ENCODE peak calls at places on chromosomes 5 and 9, in seven cellular contexts. One of them, this sample, is unnamed.
A peak's percentile ranks its signal among the peaks of the same experiment; 100 is the strongest.

GRCh38 chr5:159965031-159965837 is 43.7 kb upstream of the TTC1 start:
- DNase-seq in cardiac fibroblast: peak; percentile 71
- DNase-seq in uterus: peak; percentile 63
- DNase-seq in IMR-90: peak; percentile 57
- DNase-seq in colonic mucosa: peak; percentile 54
- DNase-seq in activated CD8-positive, alpha-beta T cell treated with anti-CD3 and anti-CD28 coated beads for 36 hours: peak; percentile 42
- DNase-seq in body of pancreas: peak; percentile 29
- DNase-seq in this sample: peak; percentile 47

GRCh38 chr9:6426117-6426516 is 13.1 kb downstream of the UHRF2 start:
- DNase-seq in cardiac fibroblast: peak; percentile 52
- DNase-seq in uterus: no peak
- DNase-seq in IMR-90: peak; percentile 49
- DNase-seq in colonic mucosa: no peak
- DNase-seq in activated CD8-positive, alpha-beta T cell treated with anti-CD3 and anti-CD28 coated beads for 36 hours: no peak
- DNase-seq in body of pancreas: no peak
- DNase-seq in this sample: no peak

GRCh38 chr9:134846699-134847098 is 33.9 kb upstream of the FCN2 start:
- DNase-seq in cardiac fibroblast: no peak
- DNase-seq in uterus: no peak
- DNase-seq in IMR-90: no peak
- DNase-seq in colonic mucosa: no peak
- DNase-seq in activated CD8-positive, alpha-beta T cell treated with anti-CD3 and anti-CD28 coated beads for 36 hours: no peak
- DNase-seq in body of pancreas: no peak
- DNase-seq in this sample: no peak

GRCh38 chr9:111728617-111729366 is 65.9 kb downstream of the SHOC1 start:
- DNase-seq in cardiac fibroblast: peak; percentile 78
- DNase-seq in uterus: no peak
- DNase-seq in IMR-90: peak; percentile 97
- DNase-seq in colonic mucosa: no peak
- DNase-seq in activated CD8-positive, alpha-beta T cell treated with anti-CD3 and anti-CD28 coated beads for 36 hours: no peak
- DNase-seq in body of pancreas: no peak
- DNase-seq in this sample: no peak

GRCh38 chr5:112914584-112914983 is 7.4 kb downstream of the REEP5 start:
- DNase-seq in cardiac fibroblast: no peak
- DNase-seq in uterus: no peak
- DNase-seq in IMR-90: peak; percentile 60
- DNase-seq in colonic mucosa: no peak
- DNase-seq in activated CD8-positive, alpha-beta T cell treated with anti-CD3 and anti-CD28 coated beads for 36 hours: no peak
- DNase-seq in body of pancreas: no peak
- DNase-seq in this sample: no peak

GRCh38 chr5:16579142-16579541 is 37.7 kb downstream of the RETREG1 start:
- DNase-seq in cardiac fibroblast: peak; percentile 5
- DNase-seq in uterus: no peak
- DNase-seq in IMR-90: no peak
- DNase-seq in colonic mucosa: no peak
- DNase-seq in activated CD8-positive, alpha-beta T cell treated with anti-CD3 and anti-CD28 coated beads for 36 hours: no peak
- DNase-seq in body of pancreas: no peak
- DNase-seq in this sample: no peak

GRCh38 chr9:90642570-90643539 is at the start of gene DIRAS2:
- DNase-seq in cardiac fibroblast: peak; percentile 59
- DNase-seq in uterus: peak; percentile 24
- DNase-seq in IMR-90: peak; percentile 43
- DNase-seq in colonic mucosa: peak; percentile 27
- DNase-seq in activated CD8-positive, alpha-beta T cell treated with anti-CD3 and anti-CD28 coated beads for 36 hours: peak; percentile 35
- DNase-seq in body of pancreas: peak; percentile 87
- DNase-seq in this sample: peak; percentile 50

GRCh38 chr5:6573651-6574101 is 59.2 kb downstream of the NSUN2 start:
- DNase-seq in cardiac fibroblast: no peak
- DNase-seq in uterus: no peak
- DNase-seq in IMR-90: no peak
- DNase-seq in colonic mucosa: no peak
- DNase-seq in activated CD8-positive, alpha-beta T cell treated with anti-CD3 and anti-CD28 coated beads for 36 hours: no peak
- DNase-seq in body of pancreas: no peak
- DNase-seq in this sample: peak; percentile 25

GRCh38 chr9:130601100-130601499 is 21.7 kb downstream of the FUBP3 start:
- DNase-seq in cardiac fibroblast: no peak
- DNase-seq in uterus: no peak
- DNase-seq in IMR-90: no peak
- DNase-seq in colonic mucosa: no peak
- DNase-seq in activated CD8-positive, alpha-beta T cell treated with anti-CD3 and anti-CD28 coated beads for 36 hours: no peak
- DNase-seq in body of pancreas: no peak
- DNase-seq in this sample: no peak

GRCh38 chr5:77832938-77833337 is 56.8 kb upstream of the TBCA start:
- DNase-seq in cardiac fibroblast: no peak
- DNase-seq in uterus: no peak
- DNase-seq in IMR-90: no peak
- DNase-seq in colonic mucosa: no peak
- DNase-seq in activated CD8-positive, alpha-beta T cell treated with anti-CD3 and anti-CD28 coated beads for 36 hours: no peak
- DNase-seq in body of pancreas: no peak
- DNase-seq in this sample: no peak

GRCh38 chr9:85045271-85045670 is 375.7 kb downstream of the NTRK2 start:
- DNase-seq in cardiac fibroblast: no peak
- DNase-seq in uterus: no peak
- DNase-seq in IMR-90: no peak
- DNase-seq in colonic mucosa: no peak
- DNase-seq in activated CD8-positive, alpha-beta T cell treated with anti-CD3 and anti-CD28 coated beads for 36 hours: no peak
- DNase-seq in body of pancreas: no peak
- DNase-seq in this sample: no peak

GRCh38 chr5:87383216-87383615 is 29.5 kb downstream of the CCNH start:
- DNase-seq in cardiac fibroblast: no peak
- DNase-seq in uterus: no peak
- DNase-seq in IMR-90: peak; percentile 82
- DNase-seq in colonic mucosa: no peak
- DNase-seq in activated CD8-positive, alpha-beta T cell treated with anti-CD3 and anti-CD28 coated beads for 36 hours: no peak
- DNase-seq in body of pancreas: no peak
- DNase-seq in this sample: no peak

GRCh38 chr9:89759563-89759962 is 154.8 kb downstream of the GADD45G start:
- DNase-seq in cardiac fibroblast: no peak
- DNase-seq in uterus: no peak
- DNase-seq in IMR-90: no peak
- DNase-seq in colonic mucosa: no peak
- DNase-seq in activated CD8-positive, alpha-beta T cell treated with anti-CD3 and anti-CD28 coated beads for 36 hours: no peak
- DNase-seq in body of pancreas: no peak
- DNase-seq in this sample: no peak

GRCh38 chr9:16555802-16556201 is 314.7 kb downstream of the BNC2 start:
- DNase-seq in cardiac fibroblast: no peak
- DNase-seq in uterus: no peak
- DNase-seq in IMR-90: no peak
- DNase-seq in colonic mucosa: no peak
- DNase-seq in activated CD8-positive, alpha-beta T cell treated with anti-CD3 and anti-CD28 coated beads for 36 hours: no peak
- DNase-seq in body of pancreas: no peak
- DNase-seq in this sample: no peak

GRCh38 chr5:132776077-132776931 is 735 bp downstream of the SEPTIN8 start:
- DNase-seq in cardiac fibroblast: peak; percentile 43
- DNase-seq in uterus: peak; percentile 41
- DNase-seq in IMR-90: no peak
- DNase-seq in colonic mucosa: peak; percentile 67
- DNase-seq in activated CD8-positive, alpha-beta T cell treated with anti-CD3 and anti-CD28 coated beads for 36 hours: peak; percentile 12
- DNase-seq in body of pancreas: no peak
- DNase-seq in this sample: no peak

GRCh38 chr9:92974161-92974661 is 26.9 kb downstream of the FGD3 start:
- DNase-seq in cardiac fibroblast: no peak
- DNase-seq in uterus: no peak
- DNase-seq in IMR-90: no peak
- DNase-seq in colonic mucosa: no peak
- DNase-seq in activated CD8-positive, alpha-beta T cell treated with anti-CD3 and anti-CD28 coated beads for 36 hours: no peak
- DNase-seq in body of pancreas: peak; percentile 65
- DNase-seq in this sample: no peak

GRCh38 chr5:35838370-35839042 is 18.2 kb upstream of the IL7R start:
- DNase-seq in cardiac fibroblast: no peak
- DNase-seq in uterus: no peak
- DNase-seq in IMR-90: peak; percentile 23
- DNase-seq in colonic mucosa: no peak
- DNase-seq in activated CD8-positive, alpha-beta T cell treated with anti-CD3 and anti-CD28 coated beads for 36 hours: peak; percentile 78
- DNase-seq in body of pancreas: no peak
- DNase-seq in this sample: no peak

GRCh38 chr5:89900346-89900745 is 509.2 kb downstream of the CETN3 start:
- DNase-seq in cardiac fibroblast: no peak
- DNase-seq in uterus: no peak
- DNase-seq in IMR-90: no peak
- DNase-seq in colonic mucosa: no peak
- DNase-seq in activated CD8-positive, alpha-beta T cell treated with anti-CD3 and anti-CD28 coated beads for 36 hours: no peak
- DNase-seq in body of pancreas: no peak
- DNase-seq in this sample: no peak

GRCh38 chr9:113998114-113998513 is 80.0 kb downstream of the AMBP start:
- DNase-seq in cardiac fibroblast: no peak
- DNase-seq in uterus: no peak
- DNase-seq in IMR-90: no peak
- DNase-seq in colonic mucosa: peak; percentile 13
- DNase-seq in activated CD8-positive, alpha-beta T cell treated with anti-CD3 and anti-CD28 coated beads for 36 hours: no peak
- DNase-seq in body of pancreas: no peak
- DNase-seq in this sample: no peak

GRCh38 chr5:143547342-143547741 is 143.9 kb upstream of the NR3C1 start:
- DNase-seq in cardiac fibroblast: no peak
- DNase-seq in uterus: no peak
- DNase-seq in IMR-90: no peak
- DNase-seq in colonic mucosa: no peak
- DNase-seq in activated CD8-positive, alpha-beta T cell treated with anti-CD3 and anti-CD28 coated beads for 36 hours: no peak
- DNase-seq in body of pancreas: no peak
- DNase-seq in this sample: no peak

GRCh38 chr5:98128846-98129245 is 644.6 kb upstream of the RGMB start:
- DNase-seq in cardiac fibroblast: no peak
- DNase-seq in uterus: no peak
- DNase-seq in IMR-90: no peak
- DNase-seq in colonic mucosa: no peak
- DNase-seq in activated CD8-positive, alpha-beta T cell treated with anti-CD3 and anti-CD28 coated beads for 36 hours: no peak
- DNase-seq in body of pancreas: no peak
- DNase-seq in this sample: no peak

DNA sequence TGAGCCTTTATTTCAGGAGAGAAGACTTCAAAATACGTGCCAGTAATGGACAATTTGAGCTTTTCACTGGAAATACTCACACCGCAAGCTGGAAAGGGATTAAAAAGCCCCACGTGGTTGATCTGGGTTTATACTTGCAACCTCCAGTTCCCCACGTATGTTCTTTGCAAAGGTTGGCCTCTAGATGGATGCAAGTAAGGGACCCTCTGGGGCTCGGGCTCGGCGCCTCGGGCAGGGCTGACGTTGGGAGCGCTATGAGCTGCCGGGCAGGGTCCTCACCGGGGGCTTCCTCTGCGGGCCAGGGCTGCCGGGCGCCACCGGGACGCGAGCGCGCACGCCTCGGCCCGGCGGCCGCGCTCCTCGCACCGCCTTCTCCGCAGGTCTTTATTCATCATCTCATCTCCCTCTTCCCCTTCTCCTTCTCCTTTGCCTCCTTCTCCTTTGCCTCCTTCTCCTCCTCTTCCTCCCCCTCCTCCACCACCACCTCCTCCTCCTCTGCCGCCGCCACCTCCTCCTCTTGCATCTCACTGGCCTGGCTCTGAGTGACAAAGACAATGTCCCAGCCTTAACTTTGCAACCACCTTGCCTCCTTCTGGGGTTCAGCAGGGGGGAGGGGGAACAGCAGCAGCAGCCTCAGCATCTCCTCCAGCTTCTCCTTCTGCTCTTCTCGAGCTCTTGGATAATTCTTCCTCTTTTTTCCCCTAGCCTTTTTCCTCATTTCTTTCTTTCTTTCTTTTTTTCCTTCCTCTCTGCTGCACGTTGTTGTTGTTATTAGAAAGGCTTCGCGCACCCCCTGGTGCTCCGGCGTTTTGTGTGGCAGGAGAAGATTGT is 636 bp upstream of the ZNF462 start:
- DNase-seq in cardiac fibroblast: peak; percentile 47
- DNase-seq in uterus: peak; percentile 39
- DNase-seq in IMR-90: peak; percentile 52
- DNase-seq in colonic mucosa: peak; percentile 77
- DNase-seq in activated CD8-positive, alpha-beta T cell treated with anti-CD3 and anti-CD28 coated beads for 36 hours: peak; percentile 6
- DNase-seq in body of pancreas: no peak
- DNase-seq in this sample: peak; percentile 40
- TF ChIP-seq CTCF in cardiac fibroblast: peak; percentile 31
- TF ChIP-seq CTCF in uterus: no peak
- TF ChIP-seq CTCF in IMR-90: peak; percentile 32
- TF ChIP-seq CTCF in colonic mucosa: no peak
- TF ChIP-seq CTCF in activated CD8-positive, alpha-beta T cell treated with anti-CD3 and anti-CD28 coated beads for 36 hours: no peak
- TF ChIP-seq CTCF in body of pancreas: peak; percentile 31
- TF ChIP-seq CTCF in this sample: no peak

GRCh38 chr5:61623401-61624069 is 291.5 kb downstream of the ZSWIM6 start:
- DNase-seq in cardiac fibroblast: no peak
- DNase-seq in uterus: no peak
- DNase-seq in IMR-90: no peak
- DNase-seq in colonic mucosa: no peak
- DNase-seq in activated CD8-positive, alpha-beta T cell treated with anti-CD3 and anti-CD28 coated beads for 36 hours: peak; percentile 7
- DNase-seq in body of pancreas: no peak
- DNase-seq in this sample: no peak
- TF ChIP-seq CTCF in cardiac fibroblast: no peak
- TF ChIP-seq CTCF in uterus: no peak
- TF ChIP-seq CTCF in IMR-90: peak; percentile 18
- TF ChIP-seq CTCF in colonic mucosa: no peak
- TF ChIP-seq CTCF in activated CD8-positive, alpha-beta T cell treated with anti-CD3 and anti-CD28 coated beads for 36 hours: peak; percentile 20
- TF ChIP-seq CTCF in body of pancreas: no peak
- TF ChIP-seq CTCF in this sample: no peak

DNA sequence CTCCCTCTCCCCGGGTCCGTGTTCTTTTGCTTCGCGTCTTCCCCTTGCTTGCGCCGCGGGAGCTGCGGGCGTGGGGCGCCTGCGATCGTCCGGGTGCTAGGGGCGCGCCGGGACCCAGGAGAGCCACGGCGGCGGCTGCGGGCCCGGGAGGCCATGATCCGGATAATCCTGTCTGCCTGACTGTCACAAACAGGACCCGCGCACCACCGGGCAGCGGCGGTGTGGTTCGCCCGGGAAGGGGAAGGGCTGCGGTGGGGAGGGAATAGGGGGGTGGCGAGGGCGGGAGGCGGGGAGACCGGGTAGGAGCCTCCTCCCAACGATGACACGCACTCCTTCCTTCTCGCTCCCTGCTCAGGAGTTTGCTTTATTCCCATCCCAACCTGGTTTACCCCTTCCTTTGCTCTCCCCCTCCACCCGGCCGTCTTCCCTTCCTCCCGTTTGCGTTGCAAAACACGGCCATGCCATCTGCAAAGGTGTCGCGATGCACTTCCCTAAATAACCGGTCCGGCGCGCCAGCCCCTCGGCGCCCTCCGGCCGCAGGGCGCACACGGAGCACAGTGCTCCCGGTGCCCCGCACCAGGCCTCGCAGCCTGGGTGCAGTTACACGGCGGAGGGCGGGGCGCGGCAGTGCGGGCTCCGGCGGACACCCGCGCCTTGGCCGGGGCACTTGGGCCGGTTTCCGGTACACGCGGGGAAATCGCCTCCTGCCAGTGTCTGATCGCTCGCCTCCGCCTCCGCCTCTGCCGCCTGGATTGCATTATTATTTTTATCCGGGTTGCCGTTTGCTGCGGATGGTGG is 1.5 kb downstream of the SMARCA2 start:
- DNase-seq in cardiac fibroblast: peak; percentile 83
- DNase-seq in uterus: peak; percentile 75
- DNase-seq in IMR-90: peak; percentile 63
- DNase-seq in colonic mucosa: peak; percentile 88
- DNase-seq in activated CD8-positive, alpha-beta T cell treated with anti-CD3 and anti-CD28 coated beads for 36 hours: peak; percentile 61
- DNase-seq in body of pancreas: peak; percentile 85
- DNase-seq in this sample: peak; percentile 81
- TF ChIP-seq CTCF in cardiac fibroblast: no peak
- TF ChIP-seq CTCF in uterus: no peak
- TF ChIP-seq CTCF in IMR-90: no peak
- TF ChIP-seq CTCF in colonic mucosa: no peak
- TF ChIP-seq CTCF in activated CD8-positive, alpha-beta T cell treated with anti-CD3 and anti-CD28 coated beads for 36 hours: no peak
- TF ChIP-seq CTCF in body of pancreas: peak; percentile 9
- TF ChIP-seq CTCF in this sample: no peak

DNA sequence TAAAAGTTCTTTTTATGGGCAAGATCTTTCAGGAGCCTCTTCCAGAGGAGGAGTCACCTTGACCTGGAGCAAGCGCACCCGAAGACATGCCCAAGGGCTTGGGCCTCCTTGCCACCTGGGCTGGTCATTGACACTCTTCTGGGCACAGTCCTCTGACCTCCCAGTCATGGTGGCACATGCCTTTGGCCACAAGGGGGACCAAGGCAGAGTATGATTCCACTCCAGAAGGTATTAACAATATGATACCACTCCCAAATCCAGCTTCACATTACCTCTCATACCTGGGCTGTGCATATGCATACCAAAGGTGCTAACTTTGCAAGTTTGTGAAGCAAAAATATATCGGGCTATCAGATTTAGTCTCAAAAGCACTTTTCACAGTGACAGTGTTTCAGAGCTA is 84.6 kb downstream of the MAST4 start:
- DNase-seq in cardiac fibroblast: no peak
- DNase-seq in uterus: no peak
- DNase-seq in IMR-90: no peak
- DNase-seq in colonic mucosa: no peak
- DNase-seq in activated CD8-positive, alpha-beta T cell treated with anti-CD3 and anti-CD28 coated beads for 36 hours: no peak
- DNase-seq in body of pancreas: no peak
- DNase-seq in this sample: no peak
- TF ChIP-seq CTCF in cardiac fibroblast: peak; percentile 1
- TF ChIP-seq CTCF in uterus: no peak
- TF ChIP-seq CTCF in IMR-90: no peak
- TF ChIP-seq CTCF in colonic mucosa: no peak
- TF ChIP-seq CTCF in activated CD8-positive, alpha-beta T cell treated with anti-CD3 and anti-CD28 coated beads for 36 hours: no peak
- TF ChIP-seq CTCF in body of pancreas: no peak
- TF ChIP-seq CTCF in this sample: no peak